ENCODE peak calls at places on chromosomes 6 and 20, in four cellular contexts. Y is H1, V is HepG2, L is K562. U is an unnamed sample.

GRCh38 chr6:24982231-24982630 is 46.5 kb upstream of the RIPOR2 start:
- DNase-seq in Y (no peak), V (no peak), L (no peak), U (no peak)

GRCh38 chr20:18678599-18678998 is 90.7 kb downstream of the DTD1 start:
- DNase-seq in Y (no peak), V (no peak), L (no peak), U (no peak)

GRCh38 chr20:37714973-37715657 is 21.3 kb downstream of the CTNNBL1 start:
- DNase-seq in Y (no peak), V (no peak), L (no peak), U (no peak)

GRCh38 chr6:25645916-25646315 is 6.1 kb upstream of the SCGN start:
- DNase-seq in Y (no peak), V (peak), L (no peak), U (no peak)

GRCh38 chr6:163536770-163537169 is 122.3 kb downstream of the QKI start:
- DNase-seq in Y (no peak), V (no peak), L (no peak), U (no peak)

GRCh38 chr6:42314571-42314950 is 96.9 kb upstream of the MRPS10 start:
- DNase-seq in Y (no peak), V (no peak), L (no peak), U (no peak)

GRCh38 chr6:150333592-150333954 is 35.2 kb upstream of the IYD start:
- DNase-seq in Y (no peak), V (no peak), L (no peak), U (no peak)

GRCh38 chr6:85063611-85064010 is 299.2 kb upstream of the TBX18 start:
- DNase-seq in Y (no peak), V (no peak), L (no peak), U (no peak)

GRCh38 chr6:42199106-42199981 is 4.6 kb upstream of the GUCA1B start:
- DNase-seq in Y (no peak), V (peak), L (peak), U (no peak)

GRCh38 chr6:12767016-12767415 is 50.4 kb downstream of the PHACTR1 start:
- DNase-seq in Y (no peak), V (no peak), L (no peak), U (no peak)

GRCh38 chr6:134678436-134678889 is 271.4 kb downstream of the ALDH8A1 start:
- DNase-seq in Y (no peak), V (no peak), L (no peak), U (no peak)

GRCh38 chr20:45407783-45408645 is at the start of gene DBNDD2:
- DNase-seq in Y (no peak), V (no peak), L (no peak), U (no peak)

GRCh38 chr6:144667517-144667916 is 382.4 kb downstream of the UTRN start:
- DNase-seq in Y (no peak), V (no peak), L (no peak), U (no peak)

GRCh38 chr6:38194589-38194988 is 375.1 kb downstream of the ZFAND3 start:
- DNase-seq in Y (no peak), V (no peak), L (no peak), U (no peak)

GRCh38 chr6:31860349-31860748 is 2.3 kb downstream of the NEU1 start:
- DNase-seq in Y (no peak), V (no peak), L (no peak), U (no peak)

GRCh38 chr6:144377586-144377985 is 92.5 kb downstream of the UTRN start:
- DNase-seq in Y (no peak), V (no peak), L (no peak), U (no peak)

GRCh38 chr20:38181207-38181693 is 16.2 kb upstream of the TGM2 start:
- DNase-seq in Y (no peak), V (no peak), L (no peak), U (no peak)

GRCh38 chr6:63690210-63690609 is 54.6 kb downstream of the PHF3 start:
- DNase-seq in Y (no peak), V (no peak), L (no peak), U (no peak)

GRCh38 chr6:104266922-104267321 is 592.8 kb downstream of the HACE1 start:
- DNase-seq in Y (no peak), V (no peak), L (no peak), U (no peak)

DNA sequence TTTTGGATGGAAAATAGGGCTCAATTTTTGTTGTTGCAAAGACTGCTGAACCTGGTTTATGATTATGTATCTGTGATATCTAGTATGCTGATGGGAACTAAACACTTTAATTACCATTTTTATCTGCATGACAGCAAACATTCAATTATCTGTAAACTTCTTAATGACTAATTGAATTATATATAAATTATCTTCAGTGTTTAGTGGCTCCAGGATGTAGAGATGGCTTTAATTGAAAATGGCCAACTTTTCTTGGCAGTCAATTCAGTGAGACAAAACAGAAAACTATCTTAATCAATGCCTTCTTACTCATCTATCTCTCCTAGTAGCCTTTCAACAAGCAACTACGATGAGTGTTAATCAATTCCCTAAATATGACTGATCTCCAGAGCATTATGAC is 591.3 kb downstream of the HACE1 start:
- DNase-seq in Y (no peak), V (no peak), L (no peak), U (no peak)
- TF ChIP-seq YY1 in Y (no peak), V (no peak), L (no peak), U (no peak)

GRCh38 chr20:35768731-35769664 is 2.8 kb upstream of the PHF20 start:
- DNase-seq in Y (peak), V (peak), L (peak), U (peak)
- TF ChIP-seq FOSL1 in Y (no peak), V (no peak), L (peak), U (no peak)

DNA sequence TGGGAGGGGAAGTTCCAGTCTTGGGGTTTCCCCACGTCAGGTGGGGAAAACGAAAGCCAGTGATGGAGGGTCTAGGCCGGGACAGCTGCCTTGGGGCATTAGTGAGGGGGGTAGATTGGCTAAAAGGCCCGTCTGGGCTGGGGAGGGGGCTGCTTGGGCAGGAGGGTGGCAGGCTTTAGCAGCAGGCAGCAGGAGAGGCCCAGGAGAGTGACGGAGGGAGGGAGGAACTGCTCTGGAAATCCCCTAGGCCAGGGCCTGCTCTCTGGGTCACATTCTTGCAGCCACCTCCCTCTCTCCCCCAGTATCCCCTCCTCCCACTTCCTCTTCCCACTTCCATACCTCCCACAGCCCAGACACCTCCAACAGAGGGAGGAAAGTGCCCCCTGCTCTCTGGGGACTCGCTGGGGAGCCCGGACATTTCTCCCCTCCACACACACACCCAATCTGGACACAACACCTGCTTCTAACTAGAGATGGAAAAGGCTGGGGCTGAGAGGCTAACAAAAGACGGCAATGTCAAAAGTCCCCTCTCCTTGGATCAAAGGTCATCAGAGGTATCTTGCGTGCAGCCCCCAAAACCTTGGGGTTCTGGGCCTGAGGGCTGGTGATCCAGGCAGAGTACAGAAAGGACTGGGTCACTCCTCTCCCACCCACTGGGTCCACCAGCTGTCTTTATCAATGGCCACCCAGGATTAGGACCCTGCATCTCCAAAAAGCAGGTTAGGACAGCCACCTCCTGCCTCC is 1.8 kb downstream of the NFKBIE start:
- DNase-seq in Y (no peak), V (no peak), L (no peak), U (no peak)
- TF ChIP-seq YY1 in Y (no peak), V (peak), L (no peak), U (no peak)

DNA sequence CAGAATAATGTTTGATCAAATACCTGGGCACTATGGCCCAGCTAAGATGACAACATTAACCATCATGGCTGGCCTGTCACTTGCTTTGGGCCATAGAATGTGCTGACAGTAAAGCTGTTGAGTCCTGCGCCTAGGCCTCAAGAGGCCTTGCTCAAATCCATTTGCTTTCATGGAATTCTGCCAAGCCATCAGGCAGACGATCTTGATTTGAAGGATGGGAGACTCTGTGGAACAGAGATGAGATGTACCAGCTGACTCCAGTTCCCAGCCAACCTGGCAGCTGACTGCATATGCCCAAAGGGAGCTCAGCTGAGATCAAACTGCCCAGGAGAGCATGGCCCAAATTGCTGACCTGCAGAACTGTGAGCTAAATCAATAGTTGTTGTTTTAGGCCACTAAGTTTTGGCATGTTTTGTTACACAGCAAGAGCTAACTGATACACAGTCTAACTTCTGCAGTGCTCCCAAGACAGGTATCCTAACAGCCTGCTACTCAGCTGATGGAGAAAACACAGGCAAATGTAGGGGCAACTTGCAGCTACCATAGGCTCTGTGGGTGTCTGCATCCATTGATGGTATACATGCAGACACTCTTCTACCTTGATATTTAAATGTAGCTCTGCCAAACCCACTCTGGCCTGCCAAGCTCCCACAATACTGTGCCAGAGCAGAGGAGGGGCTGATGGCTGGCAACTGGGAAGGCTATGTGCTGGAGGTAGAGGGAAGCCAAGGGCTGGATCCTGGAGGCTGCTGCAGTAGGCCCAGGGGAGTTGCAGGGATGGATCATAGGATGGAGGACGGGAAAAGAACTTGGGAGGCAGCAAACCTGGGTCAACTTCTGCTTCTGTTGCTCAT is 55.2 kb upstream of the RNF24 start:
- DNase-seq in Y (no peak), V (no peak), L (no peak), U (no peak)
- TF ChIP-seq FOSL1 in Y (no peak), V (no peak), L (no peak), U (no peak)

DNA sequence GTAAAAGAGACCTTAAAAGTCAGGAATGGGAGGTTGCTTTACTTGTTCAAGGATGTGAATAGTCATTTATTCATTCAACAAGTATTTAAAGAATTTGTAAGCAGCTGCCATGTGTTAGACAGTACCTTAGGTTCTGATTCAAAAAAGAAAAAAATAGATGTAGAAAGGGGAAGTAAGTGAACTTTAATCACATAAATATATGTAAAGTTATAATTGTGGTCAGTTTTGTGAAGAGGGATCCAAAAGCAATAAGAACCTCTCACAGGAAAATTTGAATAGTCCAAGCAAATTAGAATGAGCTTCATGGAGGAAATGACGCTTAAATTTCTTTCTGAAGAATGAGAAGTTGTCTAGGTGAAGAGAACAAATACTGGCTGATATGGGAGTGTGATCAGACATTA is 596.1 kb upstream of the CITED2 start:
- DNase-seq in Y (no peak), V (no peak), L (no peak), U (no peak)
- TF ChIP-seq YY1 in Y (no peak), V (no peak), L (no peak), U (no peak)

DNA sequence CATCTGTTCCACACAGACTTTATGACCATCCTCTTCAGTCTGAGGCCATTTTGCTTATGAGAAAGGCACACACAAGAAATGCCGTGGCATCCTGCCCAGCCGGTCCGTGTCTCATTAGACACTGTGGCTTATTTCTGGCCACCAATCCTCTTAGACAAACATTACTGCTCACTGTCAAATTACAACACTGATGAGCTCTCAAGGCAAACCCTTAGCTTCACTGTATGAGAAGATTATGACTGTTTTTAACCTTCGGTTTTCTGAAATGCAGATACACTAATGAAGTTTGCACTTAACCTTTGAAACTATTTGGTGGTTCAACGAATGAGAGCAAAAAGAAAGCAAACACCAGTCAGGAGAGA is 50.5 kb upstream of the DST start:
- DNase-seq in Y (no peak), V (peak), L (no peak), U (no peak)
- TF ChIP-seq FOSL1 in Y (no peak), V (no peak), L (no peak), U (no peak)

GRCh38 chr6:117008618-117009017 is 131.6 kb downstream of the RFX6 start:
- DNase-seq in Y (no peak), V (no peak), L (no peak), U (no peak)

DNA sequence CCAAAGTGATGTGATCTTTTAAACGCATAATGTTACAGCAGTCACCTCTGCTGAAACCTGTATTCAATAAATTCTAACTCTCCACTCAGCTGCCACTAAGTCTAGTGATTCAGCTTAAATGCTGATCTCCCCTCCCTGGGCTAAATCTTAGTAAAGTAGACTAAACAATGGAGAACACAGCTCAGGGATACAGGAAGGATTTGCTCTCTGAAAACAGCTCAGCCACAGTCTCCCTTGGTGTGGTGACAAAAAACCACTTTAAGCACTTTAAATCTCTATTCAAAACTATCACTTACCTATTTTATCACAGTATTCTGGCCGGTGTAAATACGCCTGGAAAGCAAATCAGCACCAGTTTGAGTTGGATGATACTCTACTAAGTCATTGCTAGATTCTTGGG is 130.6 kb downstream of the RFX6 start:
- DNase-seq in Y (no peak), V (no peak), L (no peak), U (no peak)
- TF ChIP-seq YY1 in Y (no peak), V (no peak), L (no peak), U (no peak)

DNA sequence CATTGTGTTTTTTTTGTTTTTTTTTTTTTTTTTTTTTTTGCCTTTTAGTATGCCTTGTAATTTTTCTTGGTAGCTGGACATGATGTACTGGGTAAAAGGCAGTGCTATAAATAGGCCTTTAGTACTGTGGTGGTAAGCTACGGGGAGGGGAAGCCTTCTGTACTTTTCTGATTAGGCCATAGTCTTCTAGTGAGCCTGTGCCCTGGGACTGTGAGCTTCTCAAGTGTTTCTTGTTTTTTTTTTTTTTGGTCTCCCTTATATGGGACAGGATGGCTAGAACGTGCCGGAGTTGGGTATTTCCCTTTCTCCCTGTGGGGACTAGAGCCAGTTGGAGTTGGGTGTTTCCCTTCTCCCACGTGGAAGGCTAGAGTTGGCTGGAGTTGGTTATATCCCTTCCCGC is 59.4 kb upstream of the PRELID3B start:
- DNase-seq in Y (no peak), V (no peak), L (no peak), U (no peak)
- TF ChIP-seq FOSL1 in Y (no peak), V (no peak), L (no peak), U (no peak)

U was measured in HCT116.